ENCODE peak calls at places on chromosomes 5 and 9, in five cellular contexts. J is C1 segment of cervical spinal cord, V is glutamatergic neuron, Y is AG09309, U is hypothalamus. D is an unnamed sample.

GRCh38 chr5:137096149-137097103 is 402.7 kb downstream of the SPOCK1 start:
- DNase-seq in J (no peak), Y (no peak), V (no peak), U (no peak), D (no peak)

GRCh38 chr5:135194573-135195266 is 160.7 kb upstream of the PITX1 start:
- DNase-seq in Y (no peak), J (no peak), V (no peak), U (no peak), D (no peak)

GRCh38 chr5:132661231-132662003 is 3.4 kb downstream of the IL13 start:
- DNase-seq in V (no peak), Y (no peak), J (no peak), U (no peak), D (no peak)

GRCh38 chr9:130173462-130173876 is 1.3 kb downstream of the NCS1 start:
- DNase-seq in J (no peak), U (no peak), V (no peak), Y (no peak), D (no peak)

GRCh38 chr5:111353035-111353434 is 128.9 kb downstream of the CAMK4 start:
- DNase-seq in Y (no peak), V (no peak), U (no peak), J (no peak), D (no peak)

GRCh38 chr9:124602204-124602603 is 95.0 kb upstream of the NR5A1 start:
- DNase-seq in V (no peak), U (no peak), Y (no peak), J (no peak), D (no peak)

GRCh38 chr5:96433066-96433447 is at the start of gene PCSK1:
- DNase-seq in U (no peak), Y (no peak), V (peak), J (no peak), D (peak)

GRCh38 chr5:14035859-14036440 is 91.5 kb upstream of the DNAH5 start:
- DNase-seq in Y (peak), U (no peak), J (no peak), V (no peak), D (no peak)

GRCh38 chr5:115087951-115088350 is 81.8 kb downstream of the TRIM36 start:
- DNase-seq in V (no peak), U (no peak), J (no peak), Y (no peak), D (no peak)

GRCh38 chr9:4301302-4301701 is 1.4 kb upstream of the GLIS3 start:
- DNase-seq in J (no peak), U (no peak), Y (peak), V (no peak), D (no peak)

GRCh38 chr5:134079748-134080581 is 34.5 kb upstream of the TCF7 start:
- DNase-seq in J (no peak), U (no peak), Y (no peak), V (no peak), D (no peak)

D was measured in nucleus accumbens.